ENCODE peak calls at places on chromosomes 3 and 15, in eight cellular contexts. One of them, this sample, is unnamed.

GRCh38 chr3:119356646-119357045 is 62.5 kb downstream of the ARHGAP31 start:
- DNase-seq in A549: no peak
- DNase-seq in vagina: no peak
- DNase-seq in adrenal gland: no peak
- DNase-seq in breast epithelium: no peak
- DNase-seq in upper lobe of left lung: no peak
- DNase-seq in uterus: no peak
- DNase-seq in GM12878: no peak
- DNase-seq in this sample: no peak

GRCh38 chr3:130276203-130276803 is 69.2 kb upstream of the COL6A5 start:
- DNase-seq in A549: peak; percentile 39
- DNase-seq in vagina: no peak
- DNase-seq in adrenal gland: no peak
- DNase-seq in breast epithelium: no peak
- DNase-seq in upper lobe of left lung: peak; percentile 22
- DNase-seq in uterus: no peak
- DNase-seq in GM12878: no peak
- DNase-seq in this sample: peak; percentile 13

GRCh38 chr15:63701365-63701764 is 104.2 kb downstream of the FBXL22 start:
- DNase-seq in A549: no peak
- DNase-seq in vagina: no peak
- DNase-seq in adrenal gland: no peak
- DNase-seq in breast epithelium: no peak
- DNase-seq in upper lobe of left lung: no peak
- DNase-seq in uterus: no peak
- DNase-seq in GM12878: no peak
- DNase-seq in this sample: no peak

GRCh38 chr3:152339881-152340505 is 71.3 kb downstream of the MBNL1 start:
- DNase-seq in A549: no peak
- DNase-seq in vagina: no peak
- DNase-seq in adrenal gland: no peak
- DNase-seq in breast epithelium: no peak
- DNase-seq in upper lobe of left lung: no peak
- DNase-seq in uterus: no peak
- DNase-seq in GM12878: no peak
- DNase-seq in this sample: no peak

GRCh38 chr3:159764211-159765024 is 224.2 kb upstream of the IL12A start:
- DNase-seq in A549: peak; percentile 78
- DNase-seq in vagina: no peak
- DNase-seq in adrenal gland: peak; percentile 62
- DNase-seq in breast epithelium: peak; percentile 52
- DNase-seq in upper lobe of left lung: peak; percentile 54
- DNase-seq in uterus: no peak
- DNase-seq in GM12878: no peak
- DNase-seq in this sample: no peak

GRCh38 chr3:61574854-61575253 is 13.5 kb downstream of the PTPRG start:
- DNase-seq in A549: no peak
- DNase-seq in vagina: peak; percentile 70
- DNase-seq in adrenal gland: no peak
- DNase-seq in breast epithelium: no peak
- DNase-seq in upper lobe of left lung: no peak
- DNase-seq in uterus: no peak
- DNase-seq in GM12878: no peak
- DNase-seq in this sample: no peak

GRCh38 chr15:38196116-38196515 is 56.5 kb upstream of the SPRED1 start:
- DNase-seq in A549: no peak
- DNase-seq in vagina: no peak
- DNase-seq in adrenal gland: no peak
- DNase-seq in breast epithelium: no peak
- DNase-seq in upper lobe of left lung: no peak
- DNase-seq in uterus: no peak
- DNase-seq in GM12878: no peak
- DNase-seq in this sample: no peak

GRCh38 chr3:39250116-39250747 is 29.6 kb downstream of the CX3CR1 start:
- DNase-seq in A549: no peak
- DNase-seq in vagina: no peak
- DNase-seq in adrenal gland: no peak
- DNase-seq in breast epithelium: no peak
- DNase-seq in upper lobe of left lung: no peak
- DNase-seq in uterus: no peak
- DNase-seq in GM12878: no peak
- DNase-seq in this sample: no peak

GRCh38 chr3:132279030-132279429 is 38.2 kb upstream of the ACP3 start:
- DNase-seq in A549: no peak
- DNase-seq in vagina: no peak
- DNase-seq in adrenal gland: no peak
- DNase-seq in breast epithelium: no peak
- DNase-seq in upper lobe of left lung: no peak
- DNase-seq in uterus: no peak
- DNase-seq in GM12878: no peak
- DNase-seq in this sample: no peak

GRCh38 chr3:108489776-108490175 is 20.6 kb downstream of the MYH15 start:
- DNase-seq in A549: peak; percentile 52
- DNase-seq in vagina: no peak
- DNase-seq in adrenal gland: no peak
- DNase-seq in breast epithelium: no peak
- DNase-seq in upper lobe of left lung: no peak
- DNase-seq in uterus: no peak
- DNase-seq in GM12878: peak; percentile 31
- DNase-seq in this sample: no peak

GRCh38 chr3:126107960-126108688 is 24.2 kb upstream of the SLC41A3 start:
- DNase-seq in A549: no peak
- DNase-seq in vagina: peak; percentile 70
- DNase-seq in adrenal gland: peak; percentile 40
- DNase-seq in breast epithelium: peak; percentile 5
- DNase-seq in upper lobe of left lung: no peak
- DNase-seq in uterus: no peak
- DNase-seq in GM12878: no peak
- DNase-seq in this sample: no peak

GRCh38 chr3:196517919-196518318 is 2.8 kb upstream of the SMCO1 start:
- DNase-seq in A549: no peak
- DNase-seq in vagina: no peak
- DNase-seq in adrenal gland: no peak
- DNase-seq in breast epithelium: no peak
- DNase-seq in upper lobe of left lung: no peak
- DNase-seq in uterus: no peak
- DNase-seq in GM12878: no peak
- DNase-seq in this sample: no peak

GRCh38 chr3:17935217-17935616 is 192.8 kb upstream of the TBC1D5 start:
- DNase-seq in A549: no peak
- DNase-seq in vagina: no peak
- DNase-seq in adrenal gland: peak; percentile 60
- DNase-seq in breast epithelium: no peak
- DNase-seq in upper lobe of left lung: no peak
- DNase-seq in uterus: no peak
- DNase-seq in GM12878: no peak
- DNase-seq in this sample: no peak

GRCh38 chr3:17678116-17678741 is 64.2 kb downstream of the TBC1D5 start:
- DNase-seq in A549: no peak
- DNase-seq in vagina: no peak
- DNase-seq in adrenal gland: no peak
- DNase-seq in breast epithelium: no peak
- DNase-seq in upper lobe of left lung: no peak
- DNase-seq in uterus: no peak
- DNase-seq in GM12878: no peak
- DNase-seq in this sample: no peak

GRCh38 chr3:9402410-9403228 is 5.2 kb downstream of the SETD5 start:
- DNase-seq in A549: peak; percentile 42
- DNase-seq in vagina: no peak
- DNase-seq in adrenal gland: no peak
- DNase-seq in breast epithelium: no peak
- DNase-seq in upper lobe of left lung: peak; percentile 36
- DNase-seq in uterus: no peak
- DNase-seq in GM12878: no peak
- DNase-seq in this sample: no peak

GRCh38 chr3:192850501-192850981 is 67.1 kb downstream of the MB21D2 start:
- DNase-seq in A549: peak; percentile 52
- DNase-seq in vagina: no peak
- DNase-seq in adrenal gland: no peak
- DNase-seq in breast epithelium: peak; percentile 20
- DNase-seq in upper lobe of left lung: peak; percentile 23
- DNase-seq in uterus: no peak
- DNase-seq in GM12878: peak; percentile 69
- DNase-seq in this sample: no peak

GRCh38 chr3:136258199-136258598 is 8.1 kb downstream of the PCCB start:
- DNase-seq in A549: no peak
- DNase-seq in vagina: no peak
- DNase-seq in adrenal gland: no peak
- DNase-seq in breast epithelium: no peak
- DNase-seq in upper lobe of left lung: no peak
- DNase-seq in uterus: no peak
- DNase-seq in GM12878: no peak
- DNase-seq in this sample: no peak

GRCh38 chr3:17032407-17033034 is 147.8 kb downstream of the PLCL2 start:
- DNase-seq in A549: peak; percentile 53
- DNase-seq in vagina: no peak
- DNase-seq in adrenal gland: no peak
- DNase-seq in breast epithelium: no peak
- DNase-seq in upper lobe of left lung: no peak
- DNase-seq in uterus: no peak
- DNase-seq in GM12878: no peak
- DNase-seq in this sample: peak; percentile 30

GRCh38 chr3:185082829-185083228 is 70.0 kb downstream of the C3orf70 start:
- DNase-seq in A549: no peak
- DNase-seq in vagina: no peak
- DNase-seq in adrenal gland: no peak
- DNase-seq in breast epithelium: no peak
- DNase-seq in upper lobe of left lung: no peak
- DNase-seq in uterus: no peak
- DNase-seq in GM12878: no peak
- DNase-seq in this sample: no peak

GRCh38 chr15:39474657-39475056 is 106.2 kb upstream of the THBS1 start:
- DNase-seq in A549: no peak
- DNase-seq in vagina: no peak
- DNase-seq in adrenal gland: no peak
- DNase-seq in breast epithelium: no peak
- DNase-seq in upper lobe of left lung: no peak
- DNase-seq in uterus: no peak
- DNase-seq in GM12878: no peak
- DNase-seq in this sample: no peak

GRCh38 chr3:139561959-139562676 is 22.6 kb upstream of the RBP1 start:
- DNase-seq in A549: peak; percentile 29
- DNase-seq in vagina: no peak
- DNase-seq in adrenal gland: peak; percentile 73
- DNase-seq in breast epithelium: no peak
- DNase-seq in upper lobe of left lung: no peak
- DNase-seq in uterus: peak; percentile 43
- DNase-seq in GM12878: no peak
- DNase-seq in this sample: peak; percentile 38

GRCh38 chr3:69103123-69103522 is 18.4 kb downstream of the ARL6IP5 start:
- DNase-seq in A549: no peak
- DNase-seq in vagina: no peak
- DNase-seq in adrenal gland: no peak
- DNase-seq in breast epithelium: no peak
- DNase-seq in upper lobe of left lung: no peak
- DNase-seq in uterus: no peak
- DNase-seq in GM12878: no peak
- DNase-seq in this sample: no peak
- H3K4me1 ChIP-seq in A549: no peaks in the 10 kb centered on the region
- H3K4me1 ChIP-seq in vagina: peaks cover 29% of the 10 kb centered on the region
- H3K4me1 ChIP-seq in adrenal gland: no peaks in the 10 kb centered on the region
- H3K4me1 ChIP-seq in breast epithelium: no peaks in the 10 kb centered on the region
- H3K4me1 ChIP-seq in upper lobe of left lung: peaks cover 4% of the 10 kb centered on the region
- H3K4me1 ChIP-seq in uterus: no peaks in the 10 kb centered on the region
- H3K4me1 ChIP-seq in GM12878: no peaks in the 10 kb centered on the region
- H3K4me1 ChIP-seq in this sample: peaks cover 29% of the 10 kb centered on the region

DNA sequence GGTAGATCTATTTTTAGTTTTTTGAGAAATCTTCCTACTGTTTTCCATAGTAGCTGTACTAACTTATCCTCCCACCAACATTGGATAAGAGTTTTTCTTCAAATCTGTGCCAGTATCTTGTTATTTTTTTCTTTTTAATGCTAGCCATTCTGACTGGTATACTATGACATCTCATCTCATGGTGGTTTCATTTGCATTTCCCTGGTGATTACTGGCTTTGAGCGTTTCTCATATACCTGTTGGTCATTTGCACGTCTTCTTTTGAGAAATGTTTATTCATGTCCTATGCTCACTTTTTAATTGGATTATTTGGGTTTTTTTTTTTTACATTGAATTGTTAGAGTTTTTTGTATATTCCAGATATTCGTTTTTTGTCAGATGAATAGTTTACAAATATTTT is 398.1 kb downstream of the OCA2 start:
- DNase-seq in A549: no peak
- DNase-seq in vagina: no peak
- DNase-seq in adrenal gland: no peak
- DNase-seq in breast epithelium: no peak
- DNase-seq in upper lobe of left lung: no peak
- DNase-seq in uterus: no peak
- DNase-seq in GM12878: no peak
- DNase-seq in this sample: no peak
- H3K9me3 ChIP-seq in A549: no peaks in the 10 kb centered on the region
- H3K9me3 ChIP-seq in vagina: no peaks in the 10 kb centered on the region
- H3K9me3 ChIP-seq in adrenal gland: no peaks in the 10 kb centered on the region
- H3K9me3 ChIP-seq in breast epithelium: no peaks in the 10 kb centered on the region
- H3K9me3 ChIP-seq in upper lobe of left lung: no peaks in the 10 kb centered on the region
- H3K9me3 ChIP-seq in uterus: no peaks in the 10 kb centered on the region
- H3K9me3 ChIP-seq in GM12878: no peaks in the 10 kb centered on the region
- H3K9me3 ChIP-seq in this sample: no peaks in the 10 kb centered on the region

GRCh38 chr3:48472923-48473616 is 26.5 kb downstream of the ATRIP start:
- DNase-seq in A549: peak; percentile 92
- DNase-seq in vagina: peak; percentile 93
- DNase-seq in adrenal gland: peak; percentile 96
- DNase-seq in breast epithelium: peak; percentile 86
- DNase-seq in upper lobe of left lung: peak; percentile 97
- DNase-seq in uterus: peak; percentile 92
- DNase-seq in GM12878: peak; percentile 96
- DNase-seq in this sample: peak; percentile 84
- TF ChIP-seq POLR2A in A549: peak; percentile 36
- TF ChIP-seq POLR2A in vagina: peak; percentile 80
- TF ChIP-seq POLR2A in adrenal gland: peak; percentile 40
- TF ChIP-seq POLR2A in breast epithelium: peak; percentile 30
- TF ChIP-seq POLR2A in upper lobe of left lung: peak; percentile 74
- TF ChIP-seq POLR2A in uterus: peak; percentile 81
- TF ChIP-seq POLR2A in GM12878: peak; percentile 88
- TF ChIP-seq POLR2A in this sample: peak; percentile 87

GRCh38 chr3:195034101-195034500 is 236.9 kb downstream of the XXYLT1 start:
- DNase-seq in A549: no peak
- DNase-seq in vagina: no peak
- DNase-seq in adrenal gland: no peak
- DNase-seq in breast epithelium: no peak
- DNase-seq in upper lobe of left lung: no peak
- DNase-seq in uterus: no peak
- DNase-seq in GM12878: no peak
- DNase-seq in this sample: no peak

GRCh38 chr3:195031574-195032003 is 239.4 kb downstream of the XXYLT1 start:
- DNase-seq in A549: no peak
- DNase-seq in vagina: no peak
- DNase-seq in adrenal gland: no peak
- DNase-seq in breast epithelium: no peak
- DNase-seq in upper lobe of left lung: no peak
- DNase-seq in uterus: no peak
- DNase-seq in GM12878: no peak
- DNase-seq in this sample: no peak

GRCh38 chr3:195032106-195032759 is 238.7 kb downstream of the XXYLT1 start:
- DNase-seq in A549: no peak
- DNase-seq in vagina: no peak
- DNase-seq in adrenal gland: no peak
- DNase-seq in breast epithelium: no peak
- DNase-seq in upper lobe of left lung: no peak
- DNase-seq in uterus: no peak
- DNase-seq in GM12878: no peak
- DNase-seq in this sample: no peak

GRCh38 chr3:195033531-195034091 is 237.3 kb downstream of the XXYLT1 start:
- DNase-seq in A549: no peak
- DNase-seq in vagina: no peak
- DNase-seq in adrenal gland: no peak
- DNase-seq in breast epithelium: no peak
- DNase-seq in upper lobe of left lung: no peak
- DNase-seq in uterus: no peak
- DNase-seq in GM12878: no peak
- DNase-seq in this sample: no peak

GRCh38 chr3:195032955-195033354 is 238.0 kb downstream of the XXYLT1 start:
- DNase-seq in A549: no peak
- DNase-seq in vagina: no peak
- DNase-seq in adrenal gland: peak; percentile 5
- DNase-seq in breast epithelium: no peak
- DNase-seq in upper lobe of left lung: no peak
- DNase-seq in uterus: no peak
- DNase-seq in GM12878: no peak
- DNase-seq in this sample: no peak
- H3K4me1 ChIP-seq in A549: peaks cover 26% of the 10 kb centered on the region
- H3K4me1 ChIP-seq in vagina: peaks cover 18% of the 10 kb centered on the region
- H3K4me1 ChIP-seq in adrenal gland: no peaks in the 10 kb centered on the region
- H3K4me1 ChIP-seq in breast epithelium: peaks cover 5% of the 10 kb centered on the region
- H3K4me1 ChIP-seq in upper lobe of left lung: peaks cover 12% of the 10 kb centered on the region
- H3K4me1 ChIP-seq in uterus: no peaks in the 10 kb centered on the region
- H3K4me1 ChIP-seq in GM12878: no peaks in the 10 kb centered on the region
- H3K4me1 ChIP-seq in this sample: no peaks in the 10 kb centered on the region